ENCODE peak calls at places on chromosomes 5 and 9, in nine cellular contexts. A, M, T, H, Z, G, R, O and C are unnamed samples.

GRCh38 chr5:58235279-58235678 is 224.6 kb downstream of the PLK2 start:
- ATAC-seq in A (peak; percentile 88), M (no peak), T (peak; percentile 39), H (peak; percentile 94), Z (no peak), G (no peak), R (peak; percentile 92), O (peak; percentile 68), C (peak; percentile 75)

GRCh38 chr5:32475338-32476097 is 31.0 kb upstream of the ZFR start:
- ATAC-seq in A (no peak), M (no peak), T (no peak), H (no peak), Z (no peak), G (no peak), R (no peak), O (no peak), C (no peak)

GRCh38 chr9:104747565-104748358 is at the start of gene NIPSNAP3A:
- ATAC-seq in A (peak; percentile 97), M (peak; percentile 94), T (peak; percentile 97), H (peak; percentile 94), Z (peak; percentile 84), G (peak; percentile 89), R (peak; percentile 93), O (peak; percentile 97), C (peak; percentile 92)

GRCh38 chr9:99266136-99267023 is 44.3 kb downstream of the SEC61B start:
- ATAC-seq in A (peak; percentile 87), M (peak; percentile 86), T (peak; percentile 88), H (peak; percentile 64), Z (peak; percentile 75), G (peak; percentile 45), R (peak; percentile 77), O (peak; percentile 79), C (peak; percentile 53)

GRCh38 chr5:141560725-141561483 is 57.9 kb downstream of the DIAPH1 start:
- ATAC-seq in A (peak; percentile 91), M (no peak), T (peak; percentile 83), H (peak; percentile 77), Z (no peak), G (no peak), R (peak; percentile 79), O (peak; percentile 82), C (peak; percentile 87)

GRCh38 chr9:109715340-109715739 is 64.7 kb upstream of the PALM2AKAP2 start:
- ATAC-seq in A (no peak), M (no peak), T (no peak), H (no peak), Z (no peak), G (no peak), R (no peak), O (peak; percentile 86), C (no peak)

GRCh38 chr9:94277885-94278536 is 18.9 kb downstream of the ZNF169 start:
- ATAC-seq in A (no peak), M (no peak), T (no peak), H (no peak), Z (no peak), G (no peak), R (no peak), O (no peak), C (no peak)

GRCh38 chr9:86983260-86984255 is 36.3 kb upstream of the GAS1 start:
- ATAC-seq in A (peak; percentile 36), M (no peak), T (peak; percentile 77), H (peak; percentile 93), Z (no peak), G (no peak), R (peak; percentile 50), O (peak; percentile 88), C (peak; percentile 66)

GRCh38 chr9:16013826-16014225 is 461.0 kb downstream of the CCDC171 start:
- ATAC-seq in A (no peak), M (no peak), T (no peak), H (no peak), Z (no peak), G (no peak), R (no peak), O (no peak), C (no peak)

GRCh38 chr5:67636091-67636490 is 439.5 kb upstream of the CD180 start:
- ATAC-seq in A (peak; percentile 51), M (no peak), T (peak; percentile 91), H (no peak), Z (no peak), G (no peak), R (no peak), O (peak; percentile 88), C (peak; percentile 89)

GRCh38 chr9:38041564-38042267 is 27.3 kb downstream of the SHB start:
- ATAC-seq in A (no peak), M (no peak), T (peak; percentile 45), H (no peak), Z (no peak), G (no peak), R (peak; percentile 56), O (peak; percentile 7), C (no peak)